ENCODE peak calls at places on chromosomes 1 and 21, in eight cellular contexts. V, J, E, T, I, C, S and R are unnamed samples.

GRCh38 chr1:16026723-16027484 is 5.1 kb downstream of the CLCNKA start:
- DNase-seq in V (no peak), J (no peak), E (peak; percentile 9), T (peak; percentile 92), I (no peak), C (peak; percentile 78), S (no peak), R (peak; percentile 24)

GRCh38 chr1:209569445-209570207 is 13.9 kb upstream of the CAMK1G start:
- DNase-seq in V (peak; percentile 65), J (peak; percentile 54), E (peak; percentile 65), T (peak; percentile 78), I (peak; percentile 85), C (peak; percentile 87), S (peak; percentile 6), R (peak; percentile 81)

GRCh38 chr1:94105501-94105952 is 15.4 kb downstream of the ABCA4 start:
- DNase-seq in V (no peak), J (no peak), E (no peak), T (peak; percentile 84), I (no peak), C (no peak), S (no peak), R (no peak)

GRCh38 chr1:41682845-41683630 is 198.6 kb upstream of the EDN2 start:
- DNase-seq in V (no peak), J (no peak), E (no peak), T (no peak), I (no peak), C (no peak), S (no peak), R (no peak)

GRCh38 chr21:43825936-43826622 is 36.7 kb downstream of the RRP1 start:
- DNase-seq in V (no peak), J (peak; percentile 66), E (no peak), T (peak; percentile 65), I (no peak), C (no peak), S (no peak), R (no peak)

GRCh38 chr1:201553496-201554166 is 14.7 kb downstream of the NAV1 start:
- DNase-seq in V (no peak), J (no peak), E (no peak), T (no peak), I (no peak), C (no peak), S (no peak), R (no peak)

GRCh38 chr1:69191280-69191679 is 376.4 kb upstream of the LRRC7 start:
- DNase-seq in V (no peak), J (no peak), E (no peak), T (no peak), I (no peak), C (no peak), S (no peak), R (no peak)

GRCh38 chr1:31939484-31940329 is 1.5 kb upstream of the PTP4A2 start:
- DNase-seq in V (peak; percentile 89), J (peak; percentile 50), E (peak; percentile 54), T (peak; percentile 88), I (peak; percentile 97), C (peak; percentile 50), S (no peak), R (peak; percentile 92)

GRCh38 chr1:67004176-67004575 is 49.8 kb downstream of the SLC35D1 start:
- DNase-seq in V (no peak), J (no peak), E (no peak), T (no peak), I (no peak), C (no peak), S (no peak), R (no peak)